ENCODE peak calls at places on chromosomes 11 and 22, in ten cellular contexts. K is AG10803; Z is HEK293T; C is nucleus accumbens; Q is activated T-cell treated with anti-CD3 and anti-CD28 coated beads for 24 hours; B is activated CD4-positive, alpha-beta T cell treated with anti-CD3 and anti-CD28 coated beads, Interleukin-2, amount 50 U/mL, for 24 hours; H is RWPE1; M is body of pancreas; O is T-helper 1 cell; R is AML-193. P is an unnamed sample.
A peak's percentile ranks its signal among the peaks of the same experiment; 100 is the strongest.

GRCh38 chr11:95922536-95923440 is 1.1 kb downstream of the MTMR2 start:
- DNase-seq in K (peak; percentile 8), Z (no peak), C (no peak), Q (no peak), B (no peak), H (no peak), M (no peak), O (no peak), R (no peak), P (no peak)

GRCh38 chr11:134139873-134140331 is 71.0 kb downstream of the JAM3 start:
- DNase-seq in K (peak; percentile 85), Z (peak; percentile 75), C (peak; percentile 66), Q (peak; percentile 30), B (peak; percentile 36), H (peak; percentile 67), M (peak; percentile 64), O (peak; percentile 58), R (peak; percentile 39), P (peak; percentile 9)

GRCh38 chr11:104892723-104893511 is 5.3 kb downstream of the CASP12 start:
- DNase-seq in K (peak; percentile 18), Z (no peak), C (no peak), Q (no peak), B (no peak), H (no peak), M (no peak), O (no peak), R (no peak), P (no peak)

GRCh38 chr22:35674335-35674734 is 26.1 kb downstream of the APOL6 start:
- DNase-seq in K (no peak), Z (no peak), C (no peak), Q (no peak), B (no peak), H (no peak), M (no peak), O (no peak), R (no peak), P (no peak)

GRCh38 chr11:103043826-103044688 is 47.9 kb downstream of the DCUN1D5 start:
- DNase-seq in K (no peak), Z (no peak), C (no peak), Q (no peak), B (no peak), H (no peak), M (no peak), O (no peak), R (no peak), P (no peak)

GRCh38 chr22:39713799-39714290 is 143.3 kb downstream of the CACNA1I start:
- DNase-seq in K (no peak), Z (no peak), C (no peak), Q (no peak), B (no peak), H (no peak), M (no peak), O (no peak), R (no peak), P (no peak)

GRCh38 chr22:39577361-39577760 is 6.8 kb downstream of the CACNA1I start:
- DNase-seq in K (no peak), Z (no peak), C (no peak), Q (no peak), B (no peak), H (no peak), M (no peak), O (no peak), R (no peak), P (no peak)

GRCh38 chr11:74538680-74539079 is 45.2 kb upstream of the LIPT2 start:
- DNase-seq in K (no peak), Z (no peak), C (no peak), Q (no peak), B (no peak), H (no peak), M (no peak), O (no peak), R (no peak), P (no peak)

GRCh38 chr11:111778047-111778558 is 11.9 kb upstream of the PPP2R1B start:
- DNase-seq in K (no peak), Z (no peak), C (no peak), Q (no peak), B (no peak), H (no peak), M (no peak), O (no peak), R (no peak), P (no peak)

GRCh38 chr22:48836673-48837340 is 990.9 kb downstream of the BRD1 start:
- DNase-seq in K (no peak), Z (no peak), C (no peak), Q (no peak), B (no peak), H (no peak), M (no peak), O (no peak), R (no peak), P (no peak)

GRCh38 chr11:64745219-64745522 is 1.2 kb upstream of the RASGRP2 start:
- DNase-seq in K (no peak), Z (no peak), C (no peak), Q (no peak), B (no peak), H (no peak), M (peak; percentile 53), O (peak; percentile 91), R (peak; percentile 66), P (no peak)

GRCh38 chr11:66492161-66492865 is 12.1 kb downstream of the DPP3 start:
- DNase-seq in K (no peak), Z (no peak), C (no peak), Q (no peak), B (no peak), H (no peak), M (no peak), O (no peak), R (no peak), P (no peak)

GRCh38 chr22:40609216-40609615 is 27.3 kb downstream of the MRTFA start:
- DNase-seq in K (peak; percentile 22), Z (no peak), C (no peak), Q (no peak), B (no peak), H (no peak), M (no peak), O (no peak), R (no peak), P (no peak)

GRCh38 chr11:79860336-79860735 is 419.5 kb upstream of the TENM4 start:
- DNase-seq in K (no peak), Z (no peak), C (no peak), Q (no peak), B (no peak), H (no peak), M (no peak), O (no peak), R (no peak), P (no peak)

GRCh38 chr11:71551711-71552110 is 3.5 kb downstream of the KRTAP5-9 start:
- DNase-seq in K (no peak), Z (no peak), C (no peak), Q (no peak), B (no peak), H (no peak), M (no peak), O (no peak), R (peak; percentile 26), P (no peak)

GRCh38 chr22:39943941-39944624 is 16.1 kb upstream of the TMA7B start:
- DNase-seq in K (no peak), Z (no peak), C (no peak), Q (no peak), B (no peak), H (no peak), M (no peak), O (no peak), R (no peak), P (no peak)

GRCh38 chr11:218815-219593 is 11.5 kb downstream of the RIC8A start:
- DNase-seq in K (no peak), Z (no peak), C (no peak), Q (no peak), B (no peak), H (no peak), M (no peak), O (no peak), R (no peak), P (no peak)

GRCh38 chr22:50247748-50248147 is 2.9 kb upstream of the TUBGCP6 start:
- DNase-seq in K (peak; percentile 50), Z (no peak), C (no peak), Q (no peak), B (no peak), H (peak; percentile 59), M (peak; percentile 65), O (peak; percentile 68), R (no peak), P (no peak)

GRCh38 chr11:1047576-1048156 is 11.1 kb upstream of the MUC6 start:
- DNase-seq in K (no peak), Z (no peak), C (no peak), Q (no peak), B (no peak), H (no peak), M (no peak), O (no peak), R (no peak), P (no peak)

GRCh38 chr11:119615879-119616190 is 113.2 kb downstream of the NECTIN1 start:
- DNase-seq in K (no peak), Z (no peak), C (no peak), Q (no peak), B (no peak), H (no peak), M (no peak), O (no peak), R (no peak), P (no peak)

GRCh38 chr11:63920870-63921417 is 4.0 kb upstream of the RCOR2 start:
- DNase-seq in K (no peak), Z (no peak), C (no peak), Q (no peak), B (no peak), H (no peak), M (no peak), O (no peak), R (no peak), P (no peak)

P was measured in NCI-H1417 treated with DMSO at 0.1 percent for 48 hours.